ENCODE peak calls at places on chromosomes 13 and 19, in five cellular contexts. Q, E, H, I and V are unnamed samples.

GRCh38 chr13:68439821-68440220 is 1209.7 kb upstream of the PCDH9 start:
- DNase-seq in Q (peak; percentile 81), E (no peak), H (no peak), I (peak; percentile 1), V (no peak)

GRCh38 chr19:46388311-46389095 is 24.9 kb downstream of the CCDC8 start:
- DNase-seq in Q (no peak), E (no peak), H (no peak), I (no peak), V (no peak)

GRCh38 chr19:18000981-18001836 is 6.8 kb upstream of the ARRDC2 start:
- DNase-seq in Q (peak; percentile 80), E (peak; percentile 76), H (peak; percentile 84), I (peak; percentile 96), V (peak; percentile 84)

GRCh38 chr19:34365463-34366401 is 736 bp downstream of the GPI start:
- DNase-seq in Q (peak; percentile 41), E (peak; percentile 51), H (peak; percentile 31), I (peak; percentile 72), V (peak; percentile 30)

GRCh38 chr13:107649071-107649470 is 566.3 kb downstream of the LIG4 start:
- DNase-seq in Q (no peak), E (no peak), H (no peak), I (no peak), V (no peak)

GRCh38 chr19:17743874-17744273 is 7.4 kb upstream of the FCHO1 start:
- DNase-seq in Q (peak; percentile 58), E (peak; percentile 70), H (peak; percentile 30), I (peak; percentile 65), V (no peak)

GRCh38 chr13:47455581-47455980 is 545.5 kb downstream of the SUCLA2 start:
- DNase-seq in Q (no peak), E (no peak), H (peak; percentile 6), I (peak; percentile 26), V (no peak)

GRCh38 chr13:113400621-113401451 is 36.9 kb upstream of the GRTP1 start:
- DNase-seq in Q (no peak), E (no peak), H (no peak), I (no peak), V (no peak)

GRCh38 chr19:16726916-16727315 is 7.3 kb downstream of the NWD1 start:
- DNase-seq in Q (no peak), E (no peak), H (no peak), I (no peak), V (no peak)

GRCh38 chr13:114259974-114260373 is 21.4 kb upstream of the UPF3A start:
- DNase-seq in Q (no peak), E (no peak), H (no peak), I (no peak), V (no peak)

GRCh38 chr19:56508282-56508778 is 675 bp downstream of the ZNF471 start:
- DNase-seq in Q (no peak), E (no peak), H (no peak), I (no peak), V (no peak)

GRCh38 chr13:43664700-43665191 is 122.0 kb downstream of the ENOX1 start:
- DNase-seq in Q (peak; percentile 63), E (peak; percentile 65), H (peak; percentile 22), I (peak; percentile 75), V (peak; percentile 8)

GRCh38 chr13:59304596-59304995 is 859.1 kb downstream of the DIAPH3 start:
- DNase-seq in Q (no peak), E (no peak), H (no peak), I (no peak), V (no peak)

GRCh38 chr13:93398167-93398566 is 171.6 kb downstream of the GPC6 start:
- DNase-seq in Q (peak; percentile 37), E (no peak), H (no peak), I (peak; percentile 54), V (no peak)

GRCh38 chr13:52833261-52833660 is 15.2 kb downstream of the PCDH8 start:
- DNase-seq in Q (no peak), E (no peak), H (no peak), I (no peak), V (no peak)

GRCh38 chr19:648904-649733 is 9.4 kb downstream of the FGF22 start:
- DNase-seq in Q (no peak), E (no peak), H (no peak), I (no peak), V (no peak)

GRCh38 chr19:58395220-58395978 is at the start of gene RNF225:
- DNase-seq in Q (no peak), E (peak; percentile 79), H (peak; percentile 71), I (no peak), V (peak; percentile 41)

GRCh38 chr13:36999054-36999927 is at the start of gene ALG5:
- DNase-seq in Q (peak; percentile 84), E (peak; percentile 95), H (peak; percentile 83), I (peak; percentile 94), V (peak; percentile 92)

GRCh38 chr13:77981191-77981925 is 62.7 kb upstream of the EDNRB start:
- DNase-seq in Q (peak; percentile 23), E (no peak), H (peak; percentile 39), I (peak; percentile 27), V (no peak)

GRCh38 chr19:35249146-35249847 is 495 bp downstream of the LSR start:
- DNase-seq in Q (no peak), E (peak; percentile 47), H (peak; percentile 35), I (no peak), V (no peak)

GRCh38 chr13:36360863-36361262 is 14.7 kb upstream of the SPART start:
- DNase-seq in Q (no peak), E (no peak), H (no peak), I (no peak), V (no peak)

GRCh38 chr19:3250675-3251074 is 26.2 kb downstream of the CELF5 start:
- DNase-seq in Q (no peak), E (peak; percentile 15), H (no peak), I (peak; percentile 43), V (peak; percentile 57)

GRCh38 chr19:36093687-36094086 is 17.3 kb upstream of the OVOL3 start:
- DNase-seq in Q (peak; percentile 15), E (no peak), H (no peak), I (no peak), V (no peak)

GRCh38 chr19:17347361-17347760 is 10.0 kb downstream of the GTPBP3 start:
- DNase-seq in Q (no peak), E (no peak), H (no peak), I (peak; percentile 38), V (no peak)

GRCh38 chr13:45119469-45119989 is 781 bp upstream of the GTF2F2 start:
- DNase-seq in Q (peak; percentile 79), E (no peak), H (peak; percentile 39), I (peak; percentile 54), V (peak; percentile 72)

GRCh38 chr13:32409561-32410440 is 18.1 kb downstream of the N4BP2L1 start:
- DNase-seq in Q (peak; percentile 79), E (peak; percentile 96), H (no peak), I (no peak), V (no peak)

GRCh38 chr13:32413284-32413683 is 14.6 kb downstream of the N4BP2L1 start:
- DNase-seq in Q (no peak), E (no peak), H (no peak), I (no peak), V (no peak)

GRCh38 chr13:32415019-32415418 is 12.9 kb downstream of the N4BP2L1 start:
- DNase-seq in Q (no peak), E (peak; percentile 62), H (no peak), I (peak; percentile 32), V (peak; percentile 22)

GRCh38 chr13:32417995-32418394 is 9.9 kb downstream of the N4BP2L1 start:
- DNase-seq in Q (no peak), E (peak; percentile 7), H (no peak), I (no peak), V (no peak)

DNA sequence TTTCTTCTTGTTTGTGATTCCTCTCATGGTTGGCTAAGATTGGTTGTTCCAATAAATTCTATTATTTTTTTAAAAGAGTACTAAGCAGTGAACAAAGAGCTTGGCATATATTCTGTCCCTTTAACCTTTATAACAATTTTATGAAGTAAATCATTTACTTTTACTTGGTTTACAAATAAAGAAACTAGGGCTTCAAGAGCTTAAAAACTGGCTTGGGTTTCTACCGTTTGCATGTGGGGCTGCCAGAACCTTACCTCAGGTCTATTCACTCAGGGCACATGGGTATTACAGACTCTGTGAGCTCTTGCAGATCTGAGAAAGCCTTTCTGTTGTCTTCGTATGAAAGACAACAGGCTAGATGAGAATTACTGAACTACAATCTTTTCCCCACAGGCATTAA is 13.3 kb downstream of the N4BP2L1 start:
- DNase-seq in Q (no peak), E (no peak), H (no peak), I (no peak), V (no peak)
- H3K9ac ChIP-seq in Q (no peak overlapping the region), E (no peak overlapping the region), H (no peak overlapping the region), I (no peak overlapping the region), V (no peak overlapping the region)

GRCh38 chr19:9819590-9819898 is 665 bp upstream of the FBXL12 start:
- DNase-seq in Q (no peak), E (no peak), H (no peak), I (no peak), V (no peak)
- H3K9ac ChIP-seq in Q (no peak overlapping the region), E (no peak overlapping the region), H (no peak overlapping the region), I (no peak overlapping the region), V (peak overlapping the region; percentile 46)

GRCh38 chr19:19078801-19079200 is 15.0 kb downstream of the SLC25A42 start:
- DNase-seq in Q (no peak), E (no peak), H (no peak), I (peak; percentile 9), V (no peak)

GRCh38 chr19:19075126-19075525 is 11.3 kb downstream of the SLC25A42 start:
- DNase-seq in Q (no peak), E (no peak), H (no peak), I (no peak), V (no peak)

GRCh38 chr19:19071897-19072296 is 8.1 kb downstream of the SLC25A42 start:
- DNase-seq in Q (no peak), E (no peak), H (no peak), I (no peak), V (no peak)

GRCh38 chr19:19077103-19077502 is 13.3 kb downstream of the SLC25A42 start:
- DNase-seq in Q (no peak), E (no peak), H (no peak), I (no peak), V (no peak)

GRCh38 chr19:19074172-19074905 is 10.5 kb downstream of the SLC25A42 start:
- DNase-seq in Q (no peak), E (no peak), H (no peak), I (no peak), V (no peak)
- H3K9ac ChIP-seq in Q (no peak overlapping the region), E (no peak overlapping the region), H (no peak overlapping the region), I (no peak overlapping the region), V (no peak overlapping the region)

GRCh38 chr13:111152836-111153235 is 37.7 kb downstream of the ARHGEF7 start:
- DNase-seq in Q (peak; percentile 22), E (peak; percentile 14), H (no peak), I (peak; percentile 53), V (no peak)

GRCh38 chr13:111158136-111158805 is 43.2 kb downstream of the ARHGEF7 start:
- DNase-seq in Q (peak; percentile 20), E (no peak), H (peak; percentile 35), I (peak; percentile 19), V (no peak)

GRCh38 chr13:111153279-111153976 is 38.3 kb downstream of the ARHGEF7 start:
- DNase-seq in Q (peak; percentile 94), E (peak; percentile 97), H (peak; percentile 90), I (peak; percentile 94), V (peak; percentile 93)

GRCh38 chr13:111156421-111156820 is 41.3 kb downstream of the ARHGEF7 start:
- DNase-seq in Q (peak; percentile 2), E (no peak), H (no peak), I (peak; percentile 54), V (no peak)

DNA sequence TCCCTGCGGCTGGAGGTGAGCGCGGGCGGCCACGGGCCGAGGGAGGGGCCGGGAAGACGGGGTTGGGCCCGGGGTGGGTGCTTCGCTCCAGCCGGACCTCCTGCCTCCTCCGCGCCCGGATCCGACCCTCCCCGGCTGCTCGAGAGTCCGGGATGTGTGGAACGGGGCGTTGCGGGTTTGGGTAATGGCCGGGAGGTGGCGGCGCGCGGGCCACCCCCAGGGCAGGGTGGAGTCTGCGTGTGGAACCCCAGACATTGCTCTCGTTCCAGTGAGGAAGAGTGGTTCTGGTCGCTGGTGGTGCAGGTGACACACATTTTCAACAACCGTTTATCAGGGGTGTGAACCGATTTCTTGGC is 38.8 kb downstream of the ARHGEF7 start:
- DNase-seq in Q (no peak), E (no peak), H (no peak), I (no peak), V (no peak)
- H3K9ac ChIP-seq in Q (peak overlapping the region; percentile 94), E (peak overlapping the region; percentile 88), H (peak overlapping the region; percentile 89), I (peak overlapping the region; percentile 96), V (peak overlapping the region; percentile 99)